ENCODE peak calls at places on chromosomes 13 and 19, in nine cellular contexts. K is ovary, A is H1, X is tibial nerve, S is suprapubic skin, Y is upper lobe of left lung, C is GM12878, D is sigmoid colon, W is transverse colon. Z is an unnamed sample.

GRCh38 chr13:89880201-89880600 is 1467.3 kb upstream of the MIR17HG start:
- DNase-seq in K (no peak), A (no peak), X (no peak), S (no peak), Y (no peak), C (no peak), D (no peak), W (no peak), Z (no peak)

GRCh38 chr19:19539738-19540703 is 2.0 kb downstream of the CILP2 start:
- DNase-seq in K (peak), A (peak), X (no peak), S (no peak), Y (peak), C (no peak), D (peak), W (peak), Z (peak)

GRCh38 chr13:39655041-39655568 is 357 bp upstream of the COG6 start:
- DNase-seq in K (no peak), A (no peak), X (no peak), S (no peak), Y (no peak), C (no peak), D (no peak), W (no peak), Z (no peak)

GRCh38 chr19:11164879-11165406 is 9.4 kb upstream of the SPC24 start:
- DNase-seq in K (peak), A (no peak), X (peak), S (peak), Y (peak), C (no peak), D (peak), W (peak), Z (peak)

GRCh38 chr13:41456768-41457588 is at the start of gene RGCC:
- DNase-seq in K (peak), A (no peak), X (peak), S (peak), Y (peak), C (no peak), D (peak), W (peak), Z (peak)

GRCh38 chr13:46143239-46143701 is 38.4 kb upstream of the CPB2 start:
- DNase-seq in K (no peak), A (no peak), X (no peak), S (no peak), Y (no peak), C (no peak), D (no peak), W (no peak), Z (no peak)

GRCh38 chr13:44972956-44973581 is 16.2 kb downstream of the NUFIP1 start:
- DNase-seq in K (no peak), A (no peak), X (no peak), S (no peak), Y (no peak), C (no peak), D (no peak), W (no peak), Z (no peak)

GRCh38 chr19:31261651-31262331 is 87.4 kb downstream of the TSHZ3 start:
- DNase-seq in K (no peak), A (no peak), X (no peak), S (no peak), Y (no peak), C (no peak), D (no peak), W (no peak), Z (peak)

GRCh38 chr19:15324791-15325519 is 7.4 kb downstream of the BRD4 start:
- DNase-seq in K (no peak), A (no peak), X (no peak), S (no peak), Y (no peak), C (no peak), D (no peak), W (no peak), Z (peak)

GRCh38 chr19:13102666-13103584 is at the start of gene LYL1:
- DNase-seq in K (peak), A (no peak), X (no peak), S (no peak), Y (peak), C (no peak), D (peak), W (peak), Z (peak)

GRCh38 chr13:57813641-57814040 is 182.1 kb downstream of the PCDH17 start:
- DNase-seq in K (no peak), A (no peak), X (no peak), S (no peak), Y (no peak), C (no peak), D (no peak), W (no peak), Z (no peak)

GRCh38 chr19:47190167-47190727 is 40.8 kb downstream of the BBC3 start:
- DNase-seq in K (peak), A (no peak), X (no peak), S (no peak), Y (peak), C (no peak), D (peak), W (peak), Z (peak)

GRCh38 chr13:60012503-60012902 is 151.2 kb downstream of the DIAPH3 start:
- DNase-seq in K (no peak), A (no peak), X (no peak), S (no peak), Y (no peak), C (no peak), D (no peak), W (peak), Z (peak)

GRCh38 chr19:47272448-47273312 is 2.0 kb upstream of the INAFM1 start:
- DNase-seq in K (no peak), A (no peak), X (peak), S (no peak), Y (no peak), C (no peak), D (peak), W (peak), Z (peak)

GRCh38 chr19:18274776-18275356 is 614 bp upstream of the IQCN start:
- DNase-seq in K (peak), A (no peak), X (peak), S (peak), Y (peak), C (no peak), D (peak), W (peak), Z (peak)

GRCh38 chr19:16330811-16331690 is 6.4 kb downstream of the KLF2 start:
- DNase-seq in K (peak), A (no peak), X (no peak), S (no peak), Y (no peak), C (no peak), D (peak), W (no peak), Z (no peak)

GRCh38 chr13:65615506-65615905 is 1614.6 kb downstream of the PCDH9 start:
- DNase-seq in K (no peak), A (no peak), X (no peak), S (no peak), Y (no peak), C (no peak), D (no peak), W (no peak), Z (no peak)

GRCh38 chr19:46603752-46604241 is 2.7 kb downstream of the CALM3 start:
- DNase-seq in K (no peak), A (no peak), X (no peak), S (peak), Y (no peak), C (no peak), D (peak), W (no peak), Z (no peak)

GRCh38 chr19:1172353-1173159 is 1.5 kb downstream of the SBNO2 start:
- DNase-seq in K (no peak), A (no peak), X (no peak), S (peak), Y (peak), C (no peak), D (peak), W (peak), Z (peak)

GRCh38 chr13:46665630-46666482 is 112.9 kb downstream of the LRCH1 start:
- DNase-seq in K (no peak), A (no peak), X (no peak), S (no peak), Y (no peak), C (no peak), D (no peak), W (no peak), Z (no peak)

GRCh38 chr19:49347835-49348234 is 12.6 kb downstream of the CD37 start:
- DNase-seq in K (no peak), A (no peak), X (no peak), S (no peak), Y (no peak), C (no peak), D (no peak), W (no peak), Z (no peak)

GRCh38 chr19:4378886-4379285 is 21.5 kb downstream of the SH3GL1 start:
- DNase-seq in K (no peak), A (no peak), X (no peak), S (no peak), Y (no peak), C (no peak), D (no peak), W (no peak), Z (no peak)

GRCh38 chr13:33560722-33561121 is 257.2 kb upstream of the RFC3 start:
- DNase-seq in K (no peak), A (no peak), X (no peak), S (no peak), Y (no peak), C (no peak), D (no peak), W (no peak), Z (no peak)

GRCh38 chr19:55086730-55087541 is 11.3 kb downstream of the EPS8L1 start:
- DNase-seq in K (peak), A (peak), X (peak), S (peak), Y (peak), C (no peak), D (peak), W (peak), Z (peak)

GRCh38 chr13:53612200-53612599 is 583.6 kb downstream of the OLFM4 start:
- DNase-seq in K (no peak), A (no peak), X (no peak), S (no peak), Y (no peak), C (no peak), D (no peak), W (no peak), Z (no peak)

GRCh38 chr13:66748712-66749111 is 481.4 kb downstream of the PCDH9 start:
- DNase-seq in K (no peak), A (no peak), X (no peak), S (no peak), Y (no peak), C (no peak), D (no peak), W (no peak), Z (no peak)

DNA sequence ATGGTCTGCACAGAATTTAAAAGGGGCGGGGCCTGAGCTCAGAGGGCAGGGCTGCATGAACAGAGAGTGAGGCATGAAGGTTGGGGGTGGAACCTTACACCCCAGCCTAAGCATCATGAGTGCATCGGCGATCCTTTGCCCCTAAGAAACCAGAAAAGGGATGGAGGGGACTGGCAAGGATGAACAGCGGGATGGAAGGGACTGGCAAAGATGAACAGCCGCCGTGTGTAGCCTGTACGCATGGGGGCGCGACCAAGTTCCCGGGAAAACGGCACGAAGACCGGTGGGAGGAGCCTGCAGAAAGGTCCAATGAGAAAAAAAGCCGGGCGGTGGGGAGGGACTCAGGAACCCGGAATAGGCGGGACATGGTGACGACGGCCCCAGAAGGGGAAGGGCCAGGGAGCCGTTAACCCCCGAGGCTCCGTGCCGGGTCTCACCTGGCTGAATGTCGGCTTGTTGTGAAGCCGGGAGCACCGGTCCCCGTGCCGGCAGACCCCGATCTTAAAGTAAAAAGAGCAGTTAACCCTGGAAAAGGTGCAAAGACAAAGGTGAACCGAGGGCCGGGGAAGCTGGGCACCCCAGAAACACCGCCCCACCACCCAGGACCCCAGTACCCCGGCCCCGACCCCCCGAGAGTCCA is 410 bp downstream of the U2AF1L4 start:
- DNase-seq in K (peak), A (peak), X (peak), S (peak), Y (peak), C (peak), D (peak), W (peak), Z (peak)
- TF ChIP-seq POLR2A in K (peak), A (no peak), X (no peak), S (no peak), Y (no peak), C (peak), D (no peak), W (no peak), Z (peak)

DNA sequence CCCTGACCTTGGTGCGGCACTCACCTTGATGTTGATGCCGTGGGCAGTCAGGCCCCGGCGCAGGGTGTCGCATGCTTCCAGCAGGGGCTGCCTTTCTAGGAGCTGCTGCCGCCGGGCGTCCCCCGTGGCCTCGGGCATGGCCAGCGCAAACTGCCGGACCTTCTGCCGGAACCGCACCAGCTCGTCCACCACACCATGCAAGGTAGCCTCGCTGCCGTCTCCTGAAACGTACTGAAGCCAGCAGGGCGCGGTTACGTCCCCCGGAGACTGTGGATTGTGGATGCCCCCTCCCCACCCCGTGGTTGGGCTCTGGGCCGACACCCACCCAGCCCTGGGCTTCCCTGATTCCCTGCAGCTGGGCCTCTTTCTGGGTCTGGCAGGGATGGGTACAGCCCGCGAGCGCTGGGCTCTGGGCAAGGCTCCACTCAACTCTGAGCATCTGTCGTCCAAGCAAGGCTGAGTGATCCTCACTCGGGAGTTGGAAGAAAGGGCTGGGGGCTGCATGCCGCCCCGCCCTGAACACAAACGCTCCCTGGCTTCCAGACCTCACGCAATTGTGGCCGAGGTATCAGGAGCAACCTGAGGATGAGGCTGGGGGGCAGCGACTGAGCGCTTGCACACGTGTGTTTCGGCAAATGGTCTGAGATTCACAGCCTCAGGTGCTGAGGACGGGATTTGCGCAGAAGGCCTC is 27.1 kb downstream of the NAXD start:
- DNase-seq in K (no peak), A (no peak), X (no peak), S (peak), Y (no peak), C (no peak), D (no peak), W (no peak), Z (peak)
- H3K4me3 ChIP-seq in K (no peak), A (no peak), X (no peak), S (no peak), Y (no peak), C (no peak), D (no peak), W (no peak), Z (no peak)

GRCh38 chr13:112466132-112467025 is 90.2 kb downstream of the SPACA7 start:
- DNase-seq in K (no peak), A (no peak), X (no peak), S (no peak), Y (no peak), C (no peak), D (no peak), W (no peak), Z (no peak)

GRCh38 chr13:112467236-112467635 is 91.1 kb downstream of the SPACA7 start:
- DNase-seq in K (no peak), A (no peak), X (no peak), S (no peak), Y (no peak), C (no peak), D (no peak), W (no peak), Z (no peak)

GRCh38 chr13:112468069-112468468 is 91.9 kb downstream of the SPACA7 start:
- DNase-seq in K (no peak), A (no peak), X (no peak), S (no peak), Y (no peak), C (no peak), D (no peak), W (no peak), Z (no peak)

GRCh38 chr13:112464720-112465119 is 88.6 kb downstream of the SPACA7 start:
- DNase-seq in K (no peak), A (no peak), X (no peak), S (no peak), Y (no peak), C (no peak), D (no peak), W (no peak), Z (no peak)

GRCh38 chr13:112465251-112466131 is 89.3 kb downstream of the SPACA7 start:
- DNase-seq in K (no peak), A (no peak), X (no peak), S (no peak), Y (no peak), C (no peak), D (no peak), W (no peak), Z (no peak)
- TF ChIP-seq EP300 in K (no peak), A (no peak), X (no peak), S (no peak), Y (no peak), C (no peak), D (no peak), W (no peak), Z (no peak)

DNA sequence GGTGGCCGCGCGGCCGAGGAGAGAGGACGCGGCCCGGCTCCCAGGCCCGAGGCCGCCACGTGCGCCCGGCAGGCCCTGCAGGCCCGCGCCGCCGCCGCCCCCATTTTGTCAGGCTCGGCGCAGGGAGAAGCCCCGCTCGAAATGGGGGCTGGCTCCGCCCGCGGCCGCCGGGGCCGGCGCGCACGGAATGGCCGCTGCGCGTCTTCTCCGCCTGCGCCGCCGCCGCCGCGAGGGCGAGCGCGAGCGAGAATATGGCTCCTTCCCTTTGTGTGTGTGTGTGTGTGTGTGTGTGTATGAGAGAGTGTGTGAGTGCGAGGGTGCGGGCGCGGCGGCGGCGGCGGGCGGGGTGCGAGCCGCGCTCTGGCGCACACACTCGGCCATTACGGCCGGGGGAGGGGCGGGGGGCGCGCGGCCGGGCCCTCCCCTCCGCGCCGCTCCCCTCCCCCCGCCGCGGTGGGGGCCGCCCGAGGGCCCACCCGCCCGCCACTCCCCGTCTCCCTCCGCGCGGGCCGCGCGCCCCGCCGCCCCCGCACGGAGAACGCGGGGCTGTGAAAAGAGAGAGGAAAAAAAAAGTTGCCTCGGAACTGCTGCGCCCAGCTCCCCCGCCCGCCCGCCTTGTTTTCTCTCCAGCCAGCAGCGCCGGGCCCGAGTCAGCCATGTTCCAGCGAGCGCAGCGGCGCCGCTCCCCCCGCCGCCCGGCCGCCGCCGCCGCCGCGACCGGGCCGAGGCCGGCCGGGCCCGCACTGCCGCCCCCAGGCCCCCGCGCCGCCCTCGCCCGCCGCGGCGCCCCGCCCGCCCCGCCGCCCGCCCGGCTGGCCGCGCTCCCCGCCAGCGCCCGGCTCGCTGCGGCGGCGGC is 1.0 kb downstream of the HMGB1 start:
- DNase-seq in K (peak), A (no peak), X (peak), S (peak), Y (peak), C (no peak), D (peak), W (peak), Z (peak)
- TF ChIP-seq POLR2A in K (peak), A (no peak), X (peak), S (no peak), Y (peak), C (peak), D (no peak), W (no peak), Z (no peak)

GRCh38 chr13:22454586-22454985 is 726.2 kb upstream of the SGCG start:
- DNase-seq in K (no peak), A (peak), X (no peak), S (no peak), Y (no peak), C (no peak), D (no peak), W (no peak), Z (no peak)
- H3K4me3 ChIP-seq in K (no peak), A (no peak), X (no peak), S (no peak), Y (no peak), C (no peak), D (no peak), W (no peak), Z (no peak)

GRCh38 chr19:52635786-52636570 is 2.2 kb downstream of the ZNF83 start:
- DNase-seq in K (no peak), A (no peak), X (no peak), S (no peak), Y (no peak), C (no peak), D (no peak), W (no peak), Z (no peak)

GRCh38 chr19:52637718-52638585 is at the start of gene ZNF83:
- DNase-seq in K (peak), A (peak), X (peak), S (peak), Y (peak), C (peak), D (peak), W (peak), Z (peak)

GRCh38 chr19:52640916-52641315 is 2.8 kb upstream of the ZNF83 start:
- DNase-seq in K (no peak), A (peak), X (no peak), S (no peak), Y (no peak), C (no peak), D (no peak), W (no peak), Z (no peak)

GRCh38 chr19:52638601-52639000 is 446 bp upstream of the ZNF83 start:
- DNase-seq in K (peak), A (no peak), X (no peak), S (no peak), Y (no peak), C (no peak), D (peak), W (peak), Z (no peak)
- TF ChIP-seq EP300 in K (no peak), A (no peak), X (no peak), S (no peak), Y (no peak), C (no peak), D (no peak), W (no peak), Z (no peak)

GRCh38 chr19:41548047-41548446 is 27.9 kb upstream of the CEACAM21 start:
- DNase-seq in K (no peak), A (no peak), X (no peak), S (no peak), Y (no peak), C (no peak), D (no peak), W (no peak), Z (no peak)

GRCh38 chr19:41545547-41545946 is 30.4 kb upstream of the CEACAM21 start:
- DNase-seq in K (no peak), A (no peak), X (no peak), S (no peak), Y (no peak), C (no peak), D (peak), W (no peak), Z (no peak)

GRCh38 chr19:41547569-41547968 is 28.4 kb upstream of the CEACAM21 start:
- DNase-seq in K (no peak), A (no peak), X (no peak), S (no peak), Y (no peak), C (no peak), D (no peak), W (no peak), Z (no peak)

GRCh38 chr19:41548954-41549688 is 26.8 kb upstream of the CEACAM21 start:
- DNase-seq in K (no peak), A (no peak), X (no peak), S (no peak), Y (no peak), C (no peak), D (no peak), W (peak), Z (peak)

DNA sequence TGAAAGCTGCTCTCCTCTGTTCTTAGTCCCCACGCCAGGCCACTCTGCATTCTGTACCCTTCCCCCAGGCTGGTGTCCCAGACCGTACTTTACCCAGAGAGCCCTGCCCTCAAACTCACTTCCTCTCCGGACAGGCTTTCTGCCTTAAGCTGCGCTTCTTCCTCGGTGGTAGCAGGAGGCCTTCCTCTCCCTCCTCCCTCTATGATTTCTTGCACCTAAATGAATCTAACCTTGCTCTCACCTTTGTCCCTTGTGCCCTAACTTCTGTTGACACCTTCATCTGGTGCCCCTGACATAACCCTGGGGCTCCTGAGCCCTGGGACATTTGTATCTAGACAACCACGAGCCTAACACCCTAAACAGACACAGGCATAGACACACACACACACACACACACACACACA is 29.6 kb upstream of the CEACAM21 start:
- DNase-seq in K (no peak), A (no peak), X (no peak), S (no peak), Y (peak), C (no peak), D (peak), W (peak), Z (no peak)
- TF ChIP-seq POLR2A in K (no peak), A (no peak), X (no peak), S (no peak), Y (no peak), C (peak), D (no peak), W (peak), Z (no peak)

Z was measured in stomach.